ENCODE peak calls at places on chromosomes 6 and 20, in ten cellular contexts. R is activated CD8-positive, alpha-beta memory T cell treated with anti-CD3 and anti-CD28 coated beads for 1 hour; C is stimulated activated CD4-positive, alpha-beta T cell treated with anti-CD3 and anti-CD28 coated beads, TNF-alpha, amount 100 ng/mL, for 1 hour; Q is hypothalamus; N is cardiac muscle cell; I is Right ventricle myocardium superior; X is retina; W is ovary; L is GOT3; J is AG09319. A is an unnamed sample.

GRCh38 chr6:34680802-34681515 is 15.6 kb downstream of the ILRUN start:
- DNase-seq in R (no peak), C (no peak), Q (no peak), N (no peak), I (no peak), X (no peak), W (no peak), L (no peak), J (no peak), A (no peak)

GRCh38 chr6:102474041-102474807 is 1080.7 kb downstream of the GRIK2 start:
- DNase-seq in R (no peak), C (no peak), Q (no peak), N (no peak), I (no peak), X (no peak), W (no peak), L (no peak), J (no peak), A (no peak)

GRCh38 chr6:11434565-11435326 is 102.8 kb upstream of the TMEM170B start:
- DNase-seq in R (no peak), C (no peak), Q (no peak), N (peak; percentile 89), I (no peak), X (no peak), W (no peak), L (no peak), J (peak; percentile 71), A (no peak)

GRCh38 chr6:129882510-129883023 is 21.5 kb upstream of the TMEM244 start:
- DNase-seq in R (no peak), C (no peak), Q (no peak), N (no peak), I (no peak), X (no peak), W (no peak), L (no peak), J (no peak), A (no peak)

GRCh38 chr6:18724056-18724455 is 336.9 kb downstream of the RNF144B start:
- DNase-seq in R (no peak), C (no peak), Q (no peak), N (no peak), I (no peak), X (no peak), W (no peak), L (no peak), J (no peak), A (no peak)

GRCh38 chr20:39775110-39775509 is 813.0 kb downstream of the DHX35 start:
- DNase-seq in R (no peak), C (no peak), Q (no peak), N (peak; percentile 60), I (peak; percentile 88), X (no peak), W (no peak), L (peak; percentile 46), J (peak; percentile 74), A (no peak)

GRCh38 chr6:144314003-144314485 is 28.9 kb downstream of the UTRN start:
- DNase-seq in R (no peak), C (no peak), Q (no peak), N (peak; percentile 83), I (peak; percentile 78), X (no peak), W (peak; percentile 65), L (no peak), J (peak; percentile 29), A (no peak)

GRCh38 chr20:46062151-46062550 is 27.6 kb downstream of the NCOA5 start:
- DNase-seq in R (no peak), C (no peak), Q (no peak), N (no peak), I (no peak), X (no peak), W (no peak), L (no peak), J (no peak), A (no peak)

GRCh38 chr6:20699402-20699801 is 165.1 kb downstream of the CDKAL1 start:
- DNase-seq in R (no peak), C (no peak), Q (no peak), N (no peak), I (no peak), X (no peak), W (no peak), L (no peak), J (no peak), A (no peak)

GRCh38 chr6:32290886-32291450 is 67.1 kb upstream of the NOTCH4 start:
- DNase-seq in R (no peak), C (no peak), Q (no peak), N (peak; percentile 65), I (no peak), X (no peak), W (no peak), L (no peak), J (no peak), A (peak; percentile 89)

GRCh38 chr6:74731204-74731603 is 474.6 kb downstream of the COL12A1 start:
- DNase-seq in R (no peak), C (no peak), Q (no peak), N (peak; percentile 49), I (no peak), X (no peak), W (no peak), L (no peak), J (no peak), A (no peak)

GRCh38 chr20:17666491-17666890 is 15.6 kb downstream of the RRBP1 start:
- DNase-seq in R (no peak), C (no peak), Q (no peak), N (peak; percentile 69), I (no peak), X (no peak), W (no peak), L (no peak), J (no peak), A (no peak)

GRCh38 chr20:37007898-37008649 is 56.6 kb upstream of the SAMHD1 start:
- DNase-seq in R (no peak), C (no peak), Q (no peak), N (peak; percentile 59), I (no peak), X (no peak), W (no peak), L (no peak), J (no peak), A (no peak)